ENCODE peak calls at places on chromosome 19, in six cellular contexts. M is NCI-H460; I is CD8-positive, alpha-beta T cell; B is neural crest cell; U is CD4-positive, alpha-beta memory T cell; R is AG08395. Z is an unnamed sample.

GRCh38 chr19:16661480-16662034 is 618 bp downstream of the TMEM38A start:
- DNase-seq in R (no peak), B (no peak), U (peak), I (peak), M (no peak), Z (no peak)

GRCh38 chr19:10227215-10227971 is 3.7 kb downstream of the S1PR2 start:
- DNase-seq in R (peak), U (no peak), B (peak), I (no peak), M (no peak), Z (peak)

GRCh38 chr19:14550201-14550754 is 20.9 kb downstream of the TECR start:
- DNase-seq in B (no peak), R (no peak), U (no peak), I (no peak), M (no peak), Z (no peak)

GRCh38 chr19:41702208-41702651 is 6.2 kb upstream of the CEACAM5 start:
- DNase-seq in R (no peak), M (peak), U (no peak), B (no peak), I (no peak), Z (no peak)

GRCh38 chr19:18390075-18390909 is 4.3 kb downstream of the GDF15 start:
- DNase-seq in U (no peak), R (no peak), I (no peak), B (no peak), M (no peak), Z (no peak)

GRCh38 chr19:39661565-39661964 is 5.9 kb downstream of the LGALS16 start:
- DNase-seq in R (no peak), M (no peak), U (no peak), I (no peak), B (no peak), Z (no peak)

GRCh38 chr19:38061294-38061693 is 154.3 kb downstream of the SIPA1L3 start:
- DNase-seq in M (no peak), U (no peak), B (no peak), I (no peak), R (peak), Z (no peak)

GRCh38 chr19:4439243-4439642 is 18.4 kb downstream of the UBXN6 start:
- DNase-seq in U (no peak), I (no peak), B (no peak), M (no peak), R (no peak), Z (no peak)

GRCh38 chr19:19258589-19259338 is 14.3 kb downstream of the TM6SF2 start:
- DNase-seq in I (no peak), M (no peak), B (no peak), R (no peak), U (no peak), Z (no peak)

GRCh38 chr19:14404322-14404721 is 14.8 kb downstream of the DDX39A start:
- DNase-seq in R (no peak), U (peak), B (no peak), I (no peak), M (no peak), Z (no peak)

GRCh38 chr19:46967578-46968018 is 52.0 kb upstream of the NPAS1 start:
- DNase-seq in I (peak), U (peak), R (no peak), M (no peak), B (no peak), Z (no peak)

GRCh38 chr19:6516659-6517291 is 14.1 kb upstream of the TNFSF9 start:
- DNase-seq in R (peak), B (peak), M (peak), I (peak), U (peak), Z (peak)

GRCh38 chr19:41999071-41999877 is 5.2 kb upstream of the ATP1A3 start:
- DNase-seq in M (no peak), I (no peak), B (no peak), R (no peak), U (no peak), Z (no peak)

GRCh38 chr19:50497030-50497420 is 14.0 kb downstream of the JOSD2 start:
- DNase-seq in R (no peak), B (no peak), M (no peak), I (no peak), U (peak), Z (peak)

GRCh38 chr19:52532480-52532879 is 5.0 kb downstream of the ZNF808 start:
- DNase-seq in B (no peak), R (no peak), I (no peak), M (no peak), U (no peak), Z (no peak)

GRCh38 chr19:4652075-4652474 is 12.8 kb downstream of the TNFAIP8L1 start:
- DNase-seq in I (no peak), R (no peak), B (no peak), M (no peak), U (no peak), Z (no peak)

GRCh38 chr19:53647350-53647749 is 15.6 kb downstream of the DPRX start:
- DNase-seq in R (no peak), I (no peak), U (no peak), B (no peak), M (no peak), Z (no peak)

Z was measured in COLO829.